ENCODE peak calls at places on chromosomes 13 and 19, in six cellular contexts. Y is fibroblast of pulmonary artery, F is A549, H is omental fat pad, L is bronchial epithelial cell, A is tibial nerve. U is an unnamed sample.

GRCh38 chr13:72507394-72508199 is 219.8 kb downstream of the MZT1 start:
- DNase-seq in Y (peak), L (no peak), H (no peak), A (no peak), F (no peak), U (no peak)

GRCh38 chr13:43669101-43669500 is 117.7 kb downstream of the ENOX1 start:
- DNase-seq in Y (no peak), F (no peak), H (no peak), A (no peak), L (no peak), U (no peak)

GRCh38 chr19:43957891-43958290 is 6.9 kb downstream of the ZNF221 start:
- DNase-seq in F (no peak), L (no peak), Y (peak), A (no peak), H (no peak), U (peak)

GRCh38 chr19:38213911-38214625 is 10.0 kb downstream of the DPF1 start:
- DNase-seq in F (peak), Y (peak), H (no peak), L (no peak), A (no peak), U (no peak)

GRCh38 chr13:41490616-41491015 is 33.3 kb downstream of the RGCC start:
- DNase-seq in H (no peak), A (no peak), F (no peak), Y (no peak), L (no peak), U (no peak)

GRCh38 chr19:29492761-29493160 is 33.0 kb upstream of the VSTM2B start:
- DNase-seq in L (no peak), Y (no peak), H (no peak), F (no peak), A (no peak), U (no peak)

GRCh38 chr13:111437856-111438547 is 117.6 kb downstream of the TEX29 start:
- DNase-seq in L (no peak), A (no peak), Y (no peak), F (no peak), H (no peak), U (no peak)

GRCh38 chr13:34721631-34722144 is 220.4 kb upstream of the NBEA start:
- DNase-seq in F (no peak), H (no peak), A (no peak), Y (no peak), L (no peak), U (no peak)

GRCh38 chr19:1690570-1691307 is 38.3 kb upstream of the TCF3 start:
- DNase-seq in L (peak), A (no peak), Y (peak), F (no peak), H (no peak), U (no peak)

GRCh38 chr19:39951686-39952085 is 17.3 kb upstream of the FCGBP start:
- DNase-seq in F (peak), Y (peak), L (peak), A (no peak), H (no peak), U (no peak)

GRCh38 chr19:28493881-28494280 is 719.1 kb downstream of the UQCRFS1 start:
- DNase-seq in H (no peak), L (no peak), A (no peak), F (no peak), Y (no peak), U (no peak)

GRCh38 chr13:50400930-50401553 is 385.8 kb downstream of the KCNRG start:
- DNase-seq in F (no peak), A (no peak), L (peak), Y (peak), H (no peak), U (peak)

GRCh38 chr13:109146912-109147624 is 517.7 kb downstream of the MYO16 start:
- DNase-seq in A (no peak), Y (peak), F (peak), H (no peak), L (peak), U (peak)

GRCh38 chr19:7554990-7555864 is 19.7 kb downstream of the PNPLA6 start:
- DNase-seq in A (no peak), L (no peak), H (no peak), Y (no peak), F (peak), U (no peak)

GRCh38 chr19:49533551-49534488 is 6.0 kb downstream of the RCN3 start:
- DNase-seq in H (peak), Y (peak), L (peak), A (peak), F (peak), U (no peak)

GRCh38 chr13:28314879-28315278 is 176.5 kb downstream of the PAN3 start:
- DNase-seq in A (no peak), F (no peak), Y (no peak), L (no peak), H (no peak), U (no peak)

GRCh38 chr13:60745343-60745742 is 348.3 kb downstream of the TDRD3 start:
- DNase-seq in F (no peak), L (no peak), A (no peak), Y (no peak), H (no peak), U (no peak)

GRCh38 chr19:33508941-33509614 is 12.5 kb downstream of the PEPD start:
- DNase-seq in H (no peak), L (no peak), A (no peak), F (no peak), Y (peak), U (no peak)

GRCh38 chr13:29693297-29693945 is 97.9 kb upstream of the SLC7A1 start:
- DNase-seq in Y (no peak), L (peak), F (no peak), A (no peak), H (no peak), U (no peak)

GRCh38 chr19:15210323-15210774 is 9.6 kb upstream of the NOTCH3 start:
- DNase-seq in L (peak), A (peak), H (no peak), Y (peak), F (peak), U (no peak)

GRCh38 chr19:18984251-18984650 is 43.2 kb upstream of the HOMER3 start:
- DNase-seq in L (no peak), Y (no peak), A (no peak), F (no peak), H (no peak), U (no peak)

GRCh38 chr13:82636119-82636518 is 1246.2 kb downstream of the SLITRK1 start:
- DNase-seq in F (no peak), A (no peak), H (no peak), Y (peak), L (peak), U (no peak)

GRCh38 chr19:55383279-55383788 is 758 bp downstream of the TMEM238 start:
- DNase-seq in Y (no peak), F (no peak), L (no peak), A (no peak), H (no peak), U (no peak)

GRCh38 chr13:31485183-31485582 is 254.1 kb upstream of the RXFP2 start:
- DNase-seq in H (no peak), A (no peak), Y (peak), L (peak), F (no peak), U (no peak)

GRCh38 chr13:108269601-108270328 is at the start of gene TNFSF13B:
- DNase-seq in F (peak), L (no peak), Y (peak), H (no peak), A (no peak), U (no peak)

GRCh38 chr13:20132052-20132634 is 28.7 kb downstream of the GJA3 start:
- DNase-seq in L (no peak), Y (no peak), H (no peak), F (no peak), A (no peak), U (no peak)

GRCh38 chr19:27672309-27673047 is 1540.5 kb downstream of the UQCRFS1 start:
- DNase-seq in A (no peak), Y (no peak), L (no peak), F (no peak), H (no peak), U (no peak)

GRCh38 chr13:64551755-64552154 is 2678.4 kb downstream of the PCDH9 start:
- DNase-seq in F (peak), Y (peak), A (no peak), H (no peak), L (peak), U (peak)

GRCh38 chr13:54174001-54174400 is 1145.4 kb downstream of the OLFM4 start:
- DNase-seq in F (no peak), L (no peak), A (no peak), Y (no peak), H (no peak), U (no peak)

GRCh38 chr19:55563261-55563690 is 17.4 kb downstream of the ZNF579 start:
- DNase-seq in A (no peak), Y (peak), H (peak), F (no peak), L (no peak), U (no peak)

GRCh38 chr19:36489920-36490415 is 607 bp upstream of the ZNF566 start:
- DNase-seq in A (no peak), L (no peak), F (peak), H (peak), Y (peak), U (peak)

GRCh38 chr13:29532136-29532535 is 63.4 kb downstream of the SLC7A1 start:
- DNase-seq in A (no peak), L (no peak), H (no peak), F (no peak), Y (no peak), U (no peak)

GRCh38 chr13:59176775-59177174 is 987.0 kb downstream of the DIAPH3 start:
- DNase-seq in A (no peak), H (no peak), L (no peak), Y (peak), F (peak), U (no peak)

GRCh38 chr13:89726690-89727435 is 1620.6 kb upstream of the MIR17HG start:
- DNase-seq in L (peak), H (no peak), A (no peak), Y (peak), F (peak), U (peak)

GRCh38 chr13:113288880-113289279 is 8.2 kb upstream of the LAMP1 start:
- DNase-seq in L (peak), F (no peak), A (no peak), Y (no peak), H (no peak), U (no peak)

GRCh38 chr19:8505680-8506401 is 3.4 kb upstream of the PRAM1 start:
- DNase-seq in A (peak), H (peak), Y (peak), F (peak), L (peak), U (peak)

GRCh38 chr19:2957160-2957559 is 12.4 kb upstream of the ZNF77 start:
- DNase-seq in F (no peak), H (no peak), L (no peak), Y (no peak), A (no peak), U (no peak)

GRCh38 chr19:2950286-2951124 is 5.7 kb upstream of the ZNF77 start:
- DNase-seq in H (peak), A (peak), F (peak), L (peak), Y (peak), U (peak)

GRCh38 chr19:2949939-2950285 is 5.1 kb upstream of the ZNF77 start:
- DNase-seq in H (no peak), A (peak), Y (peak), L (peak), F (peak), U (no peak)

GRCh38 chr19:2952953-2953481 is 8.2 kb upstream of the ZNF77 start:
- DNase-seq in Y (no peak), F (no peak), A (no peak), L (peak), H (no peak), U (no peak)
- TF ChIP-seq CTCF in Y (no peak), F (no peak), A (no peak), L (peak), H (no peak), U (no peak)

GRCh38 chr13:62626771-62627170 is 1211.1 kb upstream of the PCDH20 start:
- DNase-seq in H (no peak), Y (no peak), F (peak), L (no peak), A (no peak), U (no peak)
- TF ChIP-seq CTCF in H (no peak), Y (no peak), F (peak), L (no peak), A (no peak), U (peak)

DNA sequence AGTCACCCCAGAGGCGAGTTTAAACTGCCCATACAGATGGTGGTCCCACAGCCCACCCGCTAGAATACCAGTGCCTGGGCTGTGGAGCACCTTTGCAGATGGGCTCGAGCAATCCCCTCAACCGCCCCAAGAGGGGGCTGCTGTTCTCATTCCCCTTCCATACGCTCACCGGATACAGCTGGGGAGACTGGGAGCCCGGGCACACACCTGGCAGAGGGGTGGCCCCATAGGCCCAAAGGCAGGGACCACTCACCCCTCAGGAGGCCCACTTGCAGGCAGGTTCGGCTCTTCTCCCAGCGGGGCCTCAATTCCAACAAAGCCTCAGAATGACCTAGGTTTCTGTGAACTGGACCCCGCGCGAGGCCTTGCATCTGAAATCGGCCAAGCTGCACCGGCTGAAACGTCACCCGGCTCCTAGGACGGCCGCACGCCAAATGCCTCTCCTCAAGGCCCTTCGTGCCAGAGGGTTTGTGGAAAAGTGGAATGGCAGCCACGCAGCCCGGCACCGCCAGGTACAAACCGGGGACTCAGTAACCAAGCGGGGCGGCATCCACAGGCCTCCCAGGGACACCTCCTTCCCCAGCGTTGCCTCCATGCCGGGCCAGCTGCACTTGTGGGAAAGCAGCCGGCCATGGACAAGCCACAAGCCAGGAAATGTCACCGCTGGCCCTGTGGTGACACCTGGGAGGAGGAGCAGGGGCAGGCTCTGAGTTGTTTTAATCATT is 18.7 kb downstream of the MLLT1 start:
- DNase-seq in Y (peak), F (peak), L (no peak), H (no peak), A (no peak), U (no peak)
- TF ChIP-seq CTCF in Y (peak), F (no peak), L (peak), H (no peak), A (peak), U (peak)

DNA sequence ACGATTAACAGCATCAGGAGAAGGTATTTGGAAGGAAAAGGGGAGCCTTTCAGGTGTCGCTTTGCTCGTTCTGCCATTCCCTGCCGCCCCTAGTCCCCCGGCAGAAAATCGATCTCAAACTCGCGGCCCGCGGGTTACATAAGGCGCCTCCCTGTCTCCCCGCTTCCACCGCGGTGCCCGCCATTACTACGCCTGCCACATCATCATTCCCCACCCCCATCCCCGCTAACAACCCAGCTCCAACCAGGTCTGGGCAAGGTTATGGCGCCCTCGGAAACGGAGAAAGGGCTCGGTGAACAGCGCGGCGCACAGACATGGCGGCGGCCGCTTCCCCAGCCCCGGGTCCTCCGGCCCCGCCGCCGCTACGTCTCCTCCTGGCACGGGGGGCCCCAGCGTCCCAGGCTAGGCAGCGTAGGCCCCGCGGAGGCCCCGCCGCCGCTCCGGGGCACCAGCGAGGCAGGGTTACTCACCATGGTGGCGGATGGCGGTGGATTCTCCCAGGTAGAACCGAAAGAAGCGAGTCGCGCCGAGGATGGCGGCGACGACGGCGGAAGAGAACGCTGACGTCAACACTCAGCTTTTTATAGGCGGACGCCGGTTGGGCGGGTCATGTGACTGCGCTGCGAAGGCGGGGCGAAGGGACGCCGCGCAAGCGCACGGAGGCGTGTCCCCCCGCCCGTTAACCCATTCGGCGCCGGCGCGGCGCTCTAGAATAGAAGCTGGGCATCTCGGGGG is at the start of gene EEF2:
- DNase-seq in F (peak), L (peak), Y (peak), H (peak), A (peak), U (peak)
- TF ChIP-seq CTCF in F (no peak), L (no peak), Y (no peak), H (no peak), A (no peak), U (no peak)

GRCh38 chr19:482186-483041 is 13.9 kb upstream of the MADCAM1 start:
- DNase-seq in H (no peak), L (no peak), A (no peak), Y (no peak), F (no peak), U (no peak)
- TF ChIP-seq CTCF in H (no peak), L (no peak), A (no peak), Y (no peak), F (no peak), U (no peak)

DNA sequence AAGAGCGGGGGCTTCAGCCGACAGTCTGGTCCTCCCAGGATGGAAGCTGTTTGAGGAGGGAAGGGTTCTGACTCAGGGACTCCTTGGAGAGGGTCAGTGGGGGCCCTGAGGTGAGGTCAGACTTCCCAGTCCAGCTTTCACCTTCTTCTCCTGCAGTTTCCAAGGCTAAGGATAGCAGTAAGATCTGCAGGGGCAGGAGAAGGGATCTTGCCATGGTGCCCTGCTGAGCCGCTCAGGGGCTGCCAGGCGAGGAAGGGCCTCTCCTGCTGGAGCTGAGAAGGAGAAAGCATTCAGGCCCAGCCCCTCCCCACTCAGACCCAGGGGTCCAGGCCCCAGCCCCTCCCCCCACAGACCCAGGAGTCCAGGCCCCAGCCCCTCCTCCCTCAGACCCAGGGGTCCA is 1.5 kb downstream of the KLK7 start:
- DNase-seq in H (no peak), A (no peak), F (no peak), L (no peak), Y (no peak), U (no peak)
- TF ChIP-seq CTCF in H (no peak), A (no peak), F (no peak), L (no peak), Y (no peak), U (no peak)

GRCh38 chr13:62388515-62388914 is 972.9 kb upstream of the PCDH20 start:
- DNase-seq in A (no peak), L (no peak), H (no peak), F (no peak), Y (no peak), U (no peak)

DNA sequence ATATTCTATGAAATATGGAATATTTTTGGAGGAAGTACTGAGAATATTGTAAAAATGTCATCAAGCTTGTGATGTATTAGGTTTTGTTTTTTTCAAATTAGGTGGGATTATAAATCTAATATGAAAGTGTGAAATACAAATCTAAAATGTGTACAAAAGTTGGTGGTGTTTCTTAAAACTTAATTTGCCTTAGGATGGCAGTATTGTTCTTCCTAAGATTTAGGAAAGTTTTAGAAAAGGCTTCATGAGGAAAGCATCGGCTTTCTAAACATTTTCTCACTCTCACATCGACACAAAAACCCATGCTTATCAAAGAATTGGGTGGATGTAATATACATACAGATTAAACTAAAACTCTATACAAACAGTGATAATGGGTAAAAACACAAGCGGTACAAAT is 972.0 kb upstream of the PCDH20 start:
- DNase-seq in A (no peak), Y (peak), F (no peak), L (no peak), H (no peak), U (peak)
- TF ChIP-seq CTCF in A (no peak), Y (no peak), F (no peak), L (no peak), H (no peak), U (peak)

GRCh38 chr13:79936368-79937136 is 404.4 kb downstream of the SPRY2 start:
- DNase-seq in Y (peak), L (peak), F (peak), A (peak), H (no peak), U (peak)

GRCh38 chr13:79935121-79935520 is 405.8 kb downstream of the SPRY2 start:
- DNase-seq in L (no peak), Y (no peak), A (no peak), F (no peak), H (no peak), U (no peak)

GRCh38 chr13:79937311-79938243 is 403.3 kb downstream of the SPRY2 start:
- DNase-seq in H (no peak), A (no peak), F (no peak), L (peak), Y (no peak), U (no peak)

GRCh38 chr13:79932556-79932955 is 408.4 kb downstream of the SPRY2 start:
- DNase-seq in F (no peak), Y (peak), A (no peak), H (no peak), L (no peak), U (no peak)

GRCh38 chr13:79933389-79933788 is 407.5 kb downstream of the SPRY2 start:
- DNase-seq in Y (no peak), L (peak), H (no peak), F (no peak), A (no peak), U (no peak)
- TF ChIP-seq CTCF in Y (no peak), L (no peak), H (no peak), F (no peak), A (no peak), U (no peak)

DNA sequence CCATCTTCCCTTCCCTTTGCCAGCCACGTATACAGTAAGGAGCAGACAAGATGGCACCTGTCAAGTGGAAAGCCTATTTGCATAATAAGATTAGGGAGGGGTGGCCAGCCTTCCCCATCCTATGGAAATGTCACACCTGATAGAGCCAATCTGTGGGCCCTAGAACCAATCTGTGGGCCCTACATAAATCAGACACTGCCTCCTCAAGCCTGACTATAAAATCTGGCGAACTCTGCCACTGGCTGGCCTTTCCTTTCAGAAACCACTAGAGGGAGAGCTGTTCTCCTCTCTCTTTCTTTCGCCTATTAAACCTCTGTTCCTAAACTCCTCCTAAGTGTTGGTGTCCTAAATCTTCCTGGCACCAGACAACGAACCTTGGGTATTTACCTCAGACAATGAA is 231.5 kb upstream of the KLHL1 start:
- DNase-seq in A (no peak), Y (no peak), L (peak), F (peak), H (no peak), U (no peak)
- TF ChIP-seq CTCF in A (peak), Y (no peak), L (peak), F (no peak), H (no peak), U (no peak)